ENCODE peak calls at places on chromosomes 5 and 9, in six cellular contexts. F is IMR-90, Z is H1, C is trophoblast cell, B is mesenchymal stem cell, R is H9. M is an unnamed sample. For H3K9me3 and H3K4me1, the result is how much of the 10 kb centered on the place peaks cover.

GRCh38 chr5:60386398-60386797 is 313.6 kb downstream of the DEPDC1B start:
- DNase-seq in F (no peak), Z (no peak), C (no peak), B (no peak), R (no peak), M (no peak)

GRCh38 chr5:127386557-127386956 is 96.0 kb downstream of the MEGF10 start:
- DNase-seq in F (peak), Z (no peak), C (no peak), B (peak), R (no peak), M (no peak)

GRCh38 chr9:12773562-12773961 is 1.3 kb upstream of the LURAP1L start:
- DNase-seq in F (peak), Z (no peak), C (no peak), B (no peak), R (no peak), M (no peak)

GRCh38 chr5:150179221-150179620 is 10.6 kb upstream of the SLC6A7 start:
- DNase-seq in F (no peak), Z (no peak), C (no peak), B (no peak), R (no peak), M (no peak)

GRCh38 chr9:17695482-17695881 is 116.6 kb downstream of the SH3GL2 start:
- DNase-seq in F (no peak), Z (no peak), C (no peak), B (no peak), R (no peak), M (no peak)

GRCh38 chr9:92964981-92965758 is 17.8 kb downstream of the FGD3 start:
- DNase-seq in F (no peak), Z (no peak), C (no peak), B (no peak), R (no peak), M (no peak)

GRCh38 chr9:99103505-99103904 is 1.4 kb upstream of the TGFBR1 start:
- DNase-seq in F (peak), Z (no peak), C (no peak), B (peak), R (peak), M (no peak)

GRCh38 chr5:13250450-13251291 is 693.8 kb downstream of the DNAH5 start:
- DNase-seq in F (peak), Z (no peak), C (no peak), B (no peak), R (no peak), M (peak)

GRCh38 chr9:33133186-33133585 is 34.0 kb downstream of the B4GALT1 start:
- DNase-seq in F (no peak), Z (no peak), C (peak), B (no peak), R (no peak), M (no peak)

GRCh38 chr5:171999877-172000276 is 6.6 kb downstream of the FBXW11 start:
- DNase-seq in F (no peak), Z (no peak), C (no peak), B (no peak), R (no peak), M (no peak)

GRCh38 chr5:114857951-114858401 is 311.7 kb downstream of the TRIM36 start:
- DNase-seq in F (no peak), Z (no peak), C (no peak), B (no peak), R (peak), M (no peak)

GRCh38 chr5:14040542-14040941 is 96.1 kb upstream of the DNAH5 start:
- DNase-seq in F (peak), Z (no peak), C (no peak), B (no peak), R (no peak), M (no peak)

GRCh38 chr5:66828551-66829421 is 232.6 kb downstream of the MAST4 start:
- DNase-seq in F (peak), Z (peak), C (peak), B (peak), R (peak), M (peak)

GRCh38 chr5:176994460-176995121 is 12.0 kb downstream of the UIMC1 start:
- DNase-seq in F (peak), Z (no peak), C (peak), B (peak), R (no peak), M (no peak)

GRCh38 chr9:114718801-114719221 is 36.8 kb upstream of the TEX48 start:
- DNase-seq in F (no peak), Z (no peak), C (no peak), B (no peak), R (peak), M (no peak)

GRCh38 chr9:35605336-35606137 is 475 bp downstream of the TESK1 start:
- DNase-seq in F (no peak), Z (peak), C (no peak), B (peak), R (no peak), M (no peak)

GRCh38 chr9:101536938-101537337 is 3.3 kb downstream of the RNF20 start:
- DNase-seq in F (peak), Z (no peak), C (no peak), B (peak), R (peak), M (peak)

GRCh38 chr5:79868271-79868670 is 122.8 kb downstream of the MTX3 start:
- DNase-seq in F (no peak), Z (no peak), C (no peak), B (no peak), R (no peak), M (no peak)

GRCh38 chr5:135966165-135966564 is 11.4 kb upstream of the LECT2 start:
- DNase-seq in F (no peak), Z (no peak), C (no peak), B (no peak), R (no peak), M (no peak)

GRCh38 chr9:16442622-16443021 is 427.8 kb downstream of the BNC2 start:
- DNase-seq in F (peak), Z (no peak), C (peak), B (peak), R (peak), M (no peak)

GRCh38 chr5:86605881-86606280 is 11.9 kb upstream of the COX7C start:
- DNase-seq in F (no peak), Z (no peak), C (no peak), B (no peak), R (no peak), M (no peak)

GRCh38 chr9:4832786-4833579 is 40.2 kb downstream of the RCL1 start:
- DNase-seq in F (peak), Z (no peak), C (peak), B (peak), R (no peak), M (no peak)

GRCh38 chr9:85036503-85036902 is 367.0 kb downstream of the NTRK2 start:
- DNase-seq in F (no peak), Z (no peak), C (no peak), B (no peak), R (no peak), M (no peak)

GRCh38 chr5:56481147-56481997 is 248.2 kb upstream of the ANKRD55 start:
- DNase-seq in F (peak), Z (peak), C (peak), B (peak), R (peak), M (peak)

GRCh38 chr5:39117401-39117800 is 43.2 kb upstream of the RICTOR start:
- DNase-seq in F (peak), Z (no peak), C (no peak), B (no peak), R (no peak), M (no peak)

GRCh38 chr5:176418251-176418650 is 1.9 kb upstream of the CLTB start:
- DNase-seq in F (no peak), Z (no peak), C (peak), B (no peak), R (no peak), M (no peak)

GRCh38 chr9:85969727-85970126 is 28.8 kb downstream of the NAA35 start:
- DNase-seq in F (no peak), Z (no peak), C (no peak), B (no peak), R (no peak), M (no peak)

GRCh38 chr5:62596096-62596495 is 17.5 kb downstream of the LRRC70 start:
- DNase-seq in F (peak), Z (no peak), C (peak), B (no peak), R (no peak), M (no peak)

GRCh38 chr9:78371981-78372380 is 75.1 kb downstream of the PSAT1 start:
- DNase-seq in F (no peak), Z (no peak), C (no peak), B (no peak), R (no peak), M (no peak)

GRCh38 chr9:131658753-131659129 is 81.1 kb downstream of the RAPGEF1 start:
- DNase-seq in F (no peak), Z (no peak), C (no peak), B (no peak), R (no peak), M (no peak)

GRCh38 chr9:124694394-124695279 is 76.5 kb downstream of the NR6A1 start:
- DNase-seq in F (no peak), Z (no peak), C (peak), B (peak), R (no peak), M (no peak)

GRCh38 chr9:132748450-132748849 is 78.2 kb downstream of the GTF3C4 start:
- DNase-seq in F (peak), Z (no peak), C (no peak), B (no peak), R (no peak), M (no peak)

DNA sequence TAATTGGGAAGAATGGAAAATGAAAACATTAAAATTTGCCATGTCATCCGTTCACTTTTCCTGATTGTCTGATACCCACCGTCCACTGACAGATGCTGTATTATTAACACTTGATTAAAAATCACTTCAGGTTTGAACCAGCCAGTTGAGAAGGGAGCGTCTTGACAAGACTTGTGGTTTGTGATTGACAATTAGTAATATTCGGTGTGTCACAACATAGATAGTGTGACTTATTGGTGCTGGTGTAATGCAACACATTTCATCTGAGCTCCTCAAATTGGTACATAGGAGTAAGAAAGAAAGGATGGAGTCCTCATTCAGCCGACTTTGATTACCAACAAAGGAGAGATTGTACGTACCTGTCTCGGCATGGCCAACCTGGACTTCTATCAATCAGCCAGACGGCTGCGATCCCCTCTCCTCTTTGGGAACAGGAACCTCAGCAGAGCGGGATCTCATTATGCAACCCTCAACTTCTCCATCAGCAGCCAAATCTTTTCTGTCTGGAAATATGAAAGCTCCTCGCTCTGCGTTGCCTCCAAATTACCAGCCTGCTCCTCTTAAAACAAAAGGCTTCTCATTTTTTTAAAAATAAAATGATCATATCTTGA is 211.7 kb upstream of the MVB12B start:
- DNase-seq in F (no peak), Z (peak), C (no peak), B (no peak), R (peak), M (no peak)
- H4K91ac ChIP-seq in F (no peak), Z (no peak), C (no peak), B (no peak), R (no peak), M (no peak)

DNA sequence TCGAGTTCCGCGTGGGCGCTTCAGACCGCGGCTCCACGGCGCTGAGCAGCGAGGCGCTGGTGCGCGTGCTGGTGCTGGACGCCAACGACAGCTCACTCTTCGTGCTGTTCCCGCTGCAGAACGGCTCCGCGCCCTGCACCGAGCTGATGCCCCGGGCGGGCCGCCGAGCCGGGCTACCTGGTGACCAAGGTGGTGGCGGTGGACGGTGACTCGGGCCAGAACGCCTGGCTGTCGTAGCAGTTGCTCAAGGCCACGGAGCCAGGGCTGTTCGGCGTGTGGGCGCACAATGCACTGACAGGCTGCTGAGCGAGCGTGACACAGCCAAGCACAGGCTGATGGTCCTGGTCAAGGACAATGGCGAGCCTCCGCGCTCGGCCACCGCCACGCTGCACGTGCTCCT is 3.7 kb upstream of the PCDHB15 start:
- DNase-seq in F (no peak), Z (no peak), C (no peak), B (no peak), R (no peak), M (no peak)
- H3K9me3 ChIP-seq in F (under half), Z (under half), C (under half), B (half or more), R (under half), M (under half)

GRCh38 chr5:20248102-20248501 is 260.1 kb upstream of the CDH18 start:
- DNase-seq in F (no peak), Z (no peak), C (no peak), B (peak), R (no peak), M (no peak)
- H3K4me1 ChIP-seq in F (under half), Z (under half), C (under half), B (under half), R (under half), M (under half)

DNA sequence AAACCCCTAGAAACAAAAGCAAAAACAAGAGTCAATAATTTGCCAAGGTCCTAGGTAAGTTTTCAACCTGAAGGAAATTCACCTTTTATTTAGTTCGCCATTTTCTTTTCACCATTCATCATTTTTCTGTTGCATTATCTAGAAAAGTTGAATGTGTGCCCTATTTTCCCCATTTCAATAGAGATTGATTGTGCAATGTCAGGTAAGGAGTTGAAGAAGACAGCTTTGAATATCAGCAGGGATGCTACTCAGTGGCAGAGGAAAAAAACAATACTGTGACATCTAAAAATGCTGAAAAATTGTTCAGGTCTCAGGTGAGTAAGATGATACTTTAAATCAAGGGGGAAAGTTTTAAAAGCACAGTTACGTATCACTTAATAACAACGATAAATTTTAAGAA is 813.7 kb downstream of the DTWD2 start:
- DNase-seq in F (no peak), Z (no peak), C (no peak), B (no peak), R (no peak), M (no peak)
- H4K91ac ChIP-seq in F (no peak), Z (no peak), C (no peak), B (no peak), R (no peak), M (no peak)

GRCh38 chr5:180250329-180250728 is 41.3 kb upstream of the RASGEF1C start:
- DNase-seq in F (no peak), Z (no peak), C (no peak), B (no peak), R (no peak), M (no peak)

GRCh38 chr5:180251887-180252286 is 40.0 kb downstream of the MAPK9 start:
- DNase-seq in F (no peak), Z (no peak), C (no peak), B (no peak), R (no peak), M (no peak)

GRCh38 chr5:180253036-180253824 is 38.7 kb downstream of the MAPK9 start:
- DNase-seq in F (no peak), Z (no peak), C (no peak), B (no peak), R (no peak), M (no peak)

DNA sequence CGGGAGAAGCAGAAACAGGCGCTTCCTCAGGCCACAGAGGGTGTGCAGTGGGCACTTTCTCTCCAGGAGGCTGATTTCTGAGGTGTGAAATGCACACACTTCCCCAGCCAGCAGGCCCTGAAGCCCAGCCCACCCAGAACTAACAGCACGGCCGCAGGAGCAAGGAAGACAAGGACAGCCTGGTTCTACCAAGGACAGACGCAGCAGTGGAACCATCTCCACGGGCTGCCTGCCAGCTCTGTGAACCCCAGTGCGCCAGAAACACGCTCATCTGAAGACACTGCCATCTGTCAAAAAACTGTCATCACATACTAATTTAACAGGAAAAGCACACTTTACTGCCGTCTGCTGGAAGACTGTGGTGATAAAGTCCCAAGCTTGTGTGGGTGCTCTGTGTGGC is 40.7 kb downstream of the MAPK9 start:
- DNase-seq in F (no peak), Z (no peak), C (no peak), B (no peak), R (no peak), M (no peak)
- H3K9me3 ChIP-seq in F (half or more), Z (under half), C (under half), B (half or more), R (under half), M (half or more)

GRCh38 chr5:6728011-6728794 is 15.0 kb downstream of the TENT4A start:
- DNase-seq in F (no peak), Z (no peak), C (no peak), B (no peak), R (no peak), M (no peak)
- H3K4me1 ChIP-seq in F (half or more), Z (under half), C (under half), B (under half), R (under half), M (under half)

GRCh38 chr9:123679330-123679987 is 250.5 kb downstream of the DENND1A start:
- DNase-seq in F (peak), Z (no peak), C (no peak), B (peak), R (no peak), M (no peak)
- H4K91ac ChIP-seq in F (no peak), Z (no peak), C (no peak), B (peak), R (no peak), M (no peak)

DNA sequence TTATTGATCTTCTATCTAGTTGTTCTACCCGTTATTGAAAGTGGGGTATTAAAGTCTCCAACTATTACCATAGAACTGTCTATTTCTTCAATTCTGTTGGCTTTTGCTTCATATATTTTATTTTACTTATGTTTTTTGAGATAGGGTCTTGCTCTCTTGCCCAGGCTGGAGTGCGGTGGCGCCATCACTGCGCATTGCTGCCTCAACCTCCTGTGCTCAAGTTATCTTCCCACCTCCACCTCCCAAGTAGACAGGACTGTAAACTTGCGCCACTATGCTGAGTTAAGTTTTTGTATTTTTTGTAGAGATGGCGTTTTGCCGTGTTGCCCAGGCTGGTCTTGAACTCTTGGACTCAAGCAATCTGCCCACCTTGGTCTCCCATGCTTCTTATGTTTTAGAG is 16.2 kb downstream of the SNAPC3 start:
- DNase-seq in F (no peak), Z (no peak), C (no peak), B (no peak), R (no peak), M (no peak)
- H3K9me3 ChIP-seq in F (under half), Z (under half), C (under half), B (under half), R (under half), M (under half)

DNA sequence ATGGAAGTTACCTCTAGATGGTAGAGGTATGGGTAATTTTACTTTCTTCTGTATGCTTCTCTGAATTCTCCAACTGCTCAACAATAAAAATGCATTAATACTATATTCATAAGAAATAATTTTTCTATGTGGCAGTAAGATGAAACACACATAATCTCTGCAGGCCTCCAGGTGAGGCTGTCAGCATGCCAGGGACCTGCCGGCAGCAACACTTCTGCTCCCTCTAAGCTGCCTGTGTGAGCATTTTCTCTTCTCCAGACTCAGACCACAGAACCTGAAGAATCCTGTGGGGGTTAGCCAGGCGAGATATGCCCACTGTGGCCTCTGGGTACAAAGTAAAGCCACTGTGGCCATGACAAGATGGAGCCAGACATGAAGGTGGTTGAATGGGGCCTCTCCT is 316.3 kb downstream of the EBF1 start:
- DNase-seq in F (no peak), Z (no peak), C (no peak), B (no peak), R (no peak), M (no peak)
- H3K4me1 ChIP-seq in F (under half), Z (under half), C (under half), B (under half), R (under half), M (under half)

DNA sequence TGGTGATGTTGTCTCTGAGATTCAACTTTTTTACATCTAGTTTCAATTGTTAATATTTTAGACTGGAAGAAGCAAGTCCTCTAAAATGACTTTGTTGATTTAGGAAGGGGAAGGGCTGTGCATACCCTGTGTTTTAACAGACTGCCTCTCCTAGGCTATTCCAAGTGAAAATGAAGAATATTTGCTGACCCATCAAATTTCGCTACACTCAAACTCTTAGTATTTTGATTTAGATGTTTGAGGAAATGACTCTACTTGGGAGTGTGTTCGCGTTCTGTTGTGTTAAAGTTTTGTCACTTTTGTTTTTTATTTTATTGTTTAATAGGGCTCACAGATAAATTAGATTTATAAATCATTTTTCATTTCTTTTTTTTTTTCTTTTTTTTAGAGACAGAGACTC is 3.6 kb downstream of the MARVELD2 start:
- DNase-seq in F (no peak), Z (no peak), C (no peak), B (no peak), R (no peak), M (no peak)
- H4K91ac ChIP-seq in F (no peak), Z (no peak), C (no peak), B (no peak), R (no peak), M (no peak)